ENCODE peak calls at places on chromosomes 6 and 20, in five cellular contexts. G, B, Z, J and W are unnamed samples.

GRCh38 chr6:72553531-72554202 is 68.2 kb upstream of the KCNQ5 start:
- DNase-seq in G (peak; percentile 78), B (no peak), Z (no peak), J (no peak), W (peak; percentile 84)

GRCh38 chr6:134117409-134117808 is 65.0 kb upstream of the SLC2A12 start:
- DNase-seq in G (no peak), B (no peak), Z (no peak), J (no peak), W (no peak)

GRCh38 chr20:41242352-41242751 is 75.2 kb downstream of the ZHX3 start:
- DNase-seq in G (no peak), B (no peak), Z (no peak), J (no peak), W (no peak)

GRCh38 chr6:165905744-165906143 is 242.7 kb upstream of the PDE10A start:
- DNase-seq in G (no peak), B (no peak), Z (no peak), J (no peak), W (no peak)

GRCh38 chr6:144365176-144365710 is 80.1 kb downstream of the UTRN start:
- DNase-seq in G (no peak), B (no peak), Z (no peak), J (no peak), W (no peak)

GRCh38 chr20:52219441-52219840 is 27.9 kb upstream of the ZFP64 start:
- DNase-seq in G (no peak), B (no peak), Z (no peak), J (no peak), W (peak; percentile 40)

GRCh38 chr6:155186052-155186658 is 77.7 kb upstream of the CLDN20 start:
- DNase-seq in G (no peak), B (no peak), Z (no peak), J (no peak), W (no peak)

GRCh38 chr6:28751963-28752350 is 171.8 kb downstream of the TRIM27 start:
- DNase-seq in G (no peak), B (no peak), Z (no peak), J (no peak), W (no peak)

GRCh38 chr6:25436760-25437159 is 157.6 kb downstream of the CARMIL1 start:
- DNase-seq in G (no peak), B (no peak), Z (no peak), J (no peak), W (no peak)

DNA sequence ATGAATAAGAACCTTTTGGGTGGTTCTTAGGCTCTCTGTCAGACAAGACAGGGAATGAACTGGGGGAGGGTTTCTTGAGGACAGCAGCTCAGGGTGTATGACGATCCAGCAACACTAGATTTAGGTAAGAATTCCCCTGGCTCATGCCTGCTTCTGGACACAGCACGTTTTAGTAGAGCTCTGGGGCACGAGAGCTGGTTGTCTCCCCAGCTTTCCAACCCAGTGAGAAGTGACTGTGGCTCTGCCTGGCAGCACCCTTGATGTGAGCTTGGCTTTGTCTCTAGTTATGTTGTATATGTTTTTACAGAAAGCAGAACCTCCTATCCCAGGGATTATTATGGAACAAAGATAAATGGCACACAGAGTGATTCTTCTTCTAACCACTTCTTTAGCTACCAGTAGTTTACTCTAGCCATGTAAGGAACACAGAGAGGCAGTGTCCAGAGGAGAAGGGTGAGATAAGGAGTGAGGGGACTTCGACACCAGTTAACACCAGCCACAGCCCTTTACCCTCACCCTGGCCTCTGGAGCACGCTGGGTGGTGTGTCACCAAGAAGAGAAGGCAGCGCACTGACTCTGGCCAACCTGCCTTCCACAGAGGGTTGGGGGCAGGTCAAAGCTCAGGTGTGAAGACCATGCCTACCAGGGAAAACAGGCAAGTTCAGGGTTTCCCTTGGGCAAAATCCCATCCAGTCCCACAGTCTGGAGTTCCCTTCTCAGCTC is 3.9 kb downstream of the APOBEC2 start:
- DNase-seq in G (no peak), B (no peak), Z (no peak), J (no peak), W (no peak)
- H3K27ac ChIP-seq in G (no peak overlapping the region), B (peak overlapping the region; percentile 2), Z (peak overlapping the region; percentile 94), J (no peak overlapping the region), W (no peak overlapping the region)

GRCh38 chr6:75347797-75348610 is 63.4 kb upstream of the TMEM30A start:
- DNase-seq in G (peak; percentile 31), B (no peak), Z (no peak), J (no peak), W (no peak)

GRCh38 chr6:75348882-75349261 is 64.3 kb upstream of the TMEM30A start:
- DNase-seq in G (no peak), B (no peak), Z (no peak), J (no peak), W (no peak)

GRCh38 chr6:75350156-75350555 is 65.6 kb upstream of the TMEM30A start:
- DNase-seq in G (no peak), B (no peak), Z (no peak), J (no peak), W (no peak)

GRCh38 chr6:75350808-75351207 is 66.2 kb upstream of the TMEM30A start:
- DNase-seq in G (no peak), B (no peak), Z (no peak), J (no peak), W (no peak)

DNA sequence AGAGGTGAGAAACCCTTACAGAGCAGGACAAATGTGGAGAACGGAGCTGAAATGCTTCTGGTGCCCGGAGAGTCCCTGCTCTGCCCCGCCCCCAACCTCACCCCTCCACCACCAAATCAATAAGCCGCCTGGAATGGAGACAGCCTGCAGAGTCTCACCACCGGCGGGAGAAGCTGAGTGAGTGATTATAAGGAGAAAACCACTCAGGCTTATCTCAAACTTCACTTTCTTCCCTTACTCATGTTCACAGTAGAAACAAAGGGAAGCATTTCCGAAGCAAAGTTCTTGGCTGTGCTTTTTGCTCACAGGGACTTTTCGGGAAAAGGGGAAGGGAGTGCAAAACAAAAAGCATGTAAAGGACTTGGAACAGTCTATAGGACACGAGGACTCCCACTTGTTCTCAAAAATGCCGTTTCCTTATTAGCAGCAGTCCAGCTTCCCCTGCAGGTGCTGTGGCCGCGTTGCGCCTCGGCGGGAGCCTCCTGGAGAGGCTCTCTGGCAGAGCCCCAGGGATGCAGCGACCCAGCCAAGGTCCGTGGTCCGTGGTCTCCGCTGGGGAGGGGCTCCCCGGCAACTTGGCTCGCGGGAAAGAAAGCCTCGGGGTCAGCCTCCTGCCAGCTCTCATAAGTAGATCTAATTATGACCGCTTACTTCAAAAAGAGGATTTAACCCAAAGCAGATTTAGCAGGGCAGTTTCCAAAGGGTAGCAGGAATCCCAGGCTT is 64.8 kb upstream of the TMEM30A start:
- DNase-seq in G (peak; percentile 22), B (peak; percentile 66), Z (peak; percentile 46), J (peak; percentile 56), W (no peak)
- TF ChIP-seq CTCF in G (no peak), B (no peak), Z (no peak), J (peak; percentile 24), W (no peak)

DNA sequence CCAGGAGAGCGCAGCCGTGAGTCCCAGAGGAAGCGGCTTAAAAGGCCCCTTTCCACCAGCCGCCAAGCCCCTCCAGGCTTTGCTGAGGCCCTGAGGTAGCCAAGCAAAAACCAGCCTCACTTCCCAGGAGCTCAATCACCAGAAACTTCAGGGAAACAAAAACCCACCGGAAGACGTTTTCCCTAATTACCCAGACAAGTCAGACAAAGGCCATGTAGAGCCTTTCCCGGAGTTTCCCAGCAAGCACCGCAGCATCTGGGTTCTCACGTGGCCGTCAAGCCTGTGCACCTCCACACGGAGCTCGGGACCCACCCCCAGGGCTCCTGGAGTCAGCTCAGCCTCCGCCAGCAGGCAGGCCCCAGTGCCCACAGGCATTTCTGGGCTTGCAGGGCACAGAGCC is 10.2 kb upstream of the MRGBP start:
- DNase-seq in G (no peak), B (no peak), Z (no peak), J (no peak), W (no peak)
- H3K27ac ChIP-seq in G (no peak overlapping the region), B (no peak overlapping the region), Z (no peak overlapping the region), J (no peak overlapping the region), W (no peak overlapping the region)

GRCh38 chr6:56542367-56543331 is 100.0 kb downstream of the DST start:
- DNase-seq in G (peak; percentile 99), B (peak; percentile 96), Z (peak; percentile 88), J (peak; percentile 93), W (peak; percentile 78)
- TF ChIP-seq CTCF in G (peak; percentile 24), B (peak; percentile 46), Z (peak; percentile 10), J (peak; percentile 37), W (peak; percentile 15)

DNA sequence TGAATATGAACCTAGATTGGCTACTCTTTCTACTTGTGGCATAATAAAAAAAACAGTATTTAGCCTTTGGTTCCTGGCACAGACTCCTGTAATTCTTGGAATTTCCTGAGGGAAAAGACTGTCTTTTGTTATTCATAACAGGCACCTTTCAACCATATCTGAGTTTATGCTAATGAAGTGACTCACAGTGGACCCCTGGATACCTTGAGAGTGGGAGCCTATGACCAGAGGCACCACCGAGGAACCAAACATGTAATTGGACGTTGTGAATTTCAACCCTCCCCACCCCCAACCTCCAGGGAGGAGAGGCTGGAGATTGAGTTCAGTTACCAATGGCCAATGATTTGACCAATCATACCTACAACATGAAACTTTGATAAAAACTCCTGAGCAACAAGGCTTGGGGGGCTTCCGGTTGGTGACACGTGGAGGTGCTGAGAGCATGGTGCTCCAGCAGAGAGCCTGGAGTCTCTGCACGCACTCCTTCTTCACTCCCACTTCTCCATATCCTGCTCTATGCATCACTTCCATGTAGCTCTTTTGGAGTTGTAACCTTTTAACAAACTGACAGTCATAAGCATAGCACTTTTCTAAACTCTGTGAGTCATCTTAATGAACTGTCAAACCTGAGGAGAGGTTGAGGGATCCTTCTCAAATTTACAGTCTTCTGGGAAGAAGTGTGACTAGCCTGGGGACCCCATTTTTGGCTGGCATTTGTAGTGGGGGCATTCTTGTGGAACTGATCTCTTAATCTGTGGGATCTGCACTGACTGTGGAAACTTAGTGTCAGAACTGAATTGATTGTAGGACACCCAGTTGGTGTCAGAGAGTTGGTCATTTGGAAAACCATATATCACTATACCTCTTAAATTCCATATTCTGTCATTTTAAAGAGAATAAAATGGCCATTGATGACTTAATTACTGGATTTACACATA is 48.6 kb downstream of the LAMA4 start:
- DNase-seq in G (no peak), B (no peak), Z (no peak), J (no peak), W (peak; percentile 15)
- H3K27ac ChIP-seq in G (peak overlapping the region; percentile 54), B (no peak overlapping the region), Z (peak overlapping the region; percentile 72), J (no peak overlapping the region), W (peak overlapping the region; percentile 58)

DNA sequence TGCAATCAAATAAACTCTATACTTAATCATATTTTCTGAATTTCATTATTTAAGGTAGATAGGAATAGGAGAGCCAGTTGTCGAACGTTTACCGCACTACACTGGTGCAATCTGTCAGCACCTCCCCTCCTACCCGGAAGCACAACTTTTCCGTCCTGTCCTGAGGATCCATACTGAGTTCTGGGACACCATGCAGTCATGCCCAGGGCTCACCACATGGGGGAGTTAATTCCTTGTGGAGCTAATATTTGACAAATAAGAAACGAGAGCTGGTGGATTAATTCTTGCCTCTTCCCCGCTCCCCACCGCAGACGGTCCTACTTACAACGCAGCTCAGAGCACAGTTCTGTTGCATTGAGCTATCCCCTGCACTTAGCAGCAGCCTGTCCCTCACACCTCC is 107.7 kb upstream of the RALGAPA2 start:
- DNase-seq in G (no peak), B (peak; percentile 69), Z (no peak), J (no peak), W (no peak)
- TF ChIP-seq CTCF in G (peak; percentile 12), B (peak; percentile 40), Z (no peak), J (peak; percentile 38), W (no peak)

GRCh38 chr6:119342430-119342829 is 7.1 kb downstream of the MAN1A1 start:
- DNase-seq in G (no peak), B (no peak), Z (no peak), J (no peak), W (no peak)

GRCh38 chr6:119339941-119340456 is 9.6 kb downstream of the MAN1A1 start:
- DNase-seq in G (no peak), B (no peak), Z (no peak), J (peak; percentile 57), W (no peak)

GRCh38 chr6:119343573-119344146 is 5.9 kb downstream of the MAN1A1 start:
- DNase-seq in G (no peak), B (no peak), Z (no peak), J (no peak), W (no peak)

GRCh38 chr6:119343167-119343566 is 6.4 kb downstream of the MAN1A1 start:
- DNase-seq in G (no peak), B (no peak), Z (no peak), J (no peak), W (no peak)

GRCh38 chr6:119340766-119341487 is 8.6 kb downstream of the MAN1A1 start:
- DNase-seq in G (no peak), B (peak; percentile 66), Z (no peak), J (no peak), W (no peak)
- H3K27ac ChIP-seq in G (no peak overlapping the region), B (no peak overlapping the region), Z (peak overlapping the region; percentile 35), J (peak overlapping the region; percentile 20), W (no peak overlapping the region)